ENCODE peak calls at places on chromosomes 6 and 20, in six cellular contexts. T, O, P, U, L and D are unnamed samples.

GRCh38 chr6:4344317-4344899 is 209.0 kb upstream of the ECI2 start:
- DNase-seq in T (no peak), O (no peak), P (no peak), U (no peak), L (peak; percentile 40), D (no peak)

GRCh38 chr6:104527761-104528415 is 331.8 kb downstream of the HACE1 start:
- DNase-seq in T (peak; percentile 69), O (peak; percentile 61), P (no peak), U (no peak), L (no peak), D (peak; percentile 73)

GRCh38 chr6:5126214-5126613 is 41.1 kb downstream of the PPP1R3G start:
- DNase-seq in T (no peak), O (no peak), P (peak; percentile 60), U (no peak), L (peak; percentile 47), D (peak; percentile 76)

GRCh38 chr20:29878777-29879442 is 1378.6 kb upstream of the DEFB115 start:
- DNase-seq in T (no peak), O (no peak), P (no peak), U (no peak), L (no peak), D (no peak)

GRCh38 chr6:170037541-170038250 is 253.2 kb downstream of the DLL1 start:
- DNase-seq in T (no peak), O (no peak), P (peak; percentile 1), U (no peak), L (peak; percentile 38), D (peak; percentile 57)

GRCh38 chr6:33993091-33993490 is 152.8 kb downstream of the GRM4 start:
- DNase-seq in T (peak; percentile 41), O (no peak), P (no peak), U (no peak), L (no peak), D (no peak)

GRCh38 chr6:150592377-150592995 is 7.2 kb upstream of the PLEKHG1 start:
- DNase-seq in T (no peak), O (no peak), P (no peak), U (no peak), L (no peak), D (no peak)

GRCh38 chr6:27138837-27139752 is 108.4 kb upstream of the PRSS16 start:
- DNase-seq in T (peak; percentile 92), O (peak; percentile 87), P (peak; percentile 60), U (peak; percentile 72), L (peak; percentile 61), D (peak; percentile 99)

GRCh38 chr6:39892490-39893129 is 41.7 kb downstream of the MOCS1 start:
- DNase-seq in T (peak; percentile 83), O (peak; percentile 74), P (peak; percentile 69), U (peak; percentile 44), L (peak; percentile 70), D (peak; percentile 72)

GRCh38 chr20:63941282-63942060 is 14.7 kb downstream of the UCKL1 start:
- DNase-seq in T (peak; percentile 86), O (peak; percentile 98), P (no peak), U (no peak), L (no peak), D (peak; percentile 97)

GRCh38 chr6:30107756-30108155 is 5.1 kb downstream of the TRIM31 start:
- DNase-seq in T (no peak), O (no peak), P (no peak), U (no peak), L (no peak), D (no peak)

GRCh38 chr6:12748815-12749521 is 32.4 kb downstream of the PHACTR1 start:
- DNase-seq in T (peak; percentile 84), O (peak; percentile 83), P (no peak), U (peak; percentile 49), L (no peak), D (no peak)

GRCh38 chr20:58467572-58468330 is 47.4 kb downstream of the APCDD1L start:
- DNase-seq in T (peak; percentile 49), O (no peak), P (no peak), U (no peak), L (no peak), D (no peak)

GRCh38 chr20:47360207-47360488 is 3.6 kb upstream of the ZMYND8 start:
- DNase-seq in T (no peak), O (no peak), P (peak; percentile 64), U (no peak), L (peak; percentile 92), D (no peak)

GRCh38 chr6:123965894-123966293 is 162.2 kb downstream of the NKAIN2 start:
- DNase-seq in T (no peak), O (peak; percentile 67), P (peak; percentile 23), U (peak; percentile 51), L (peak; percentile 33), D (peak; percentile 90)

GRCh38 chr6:4134841-4135664 is at the start of gene ECI2:
- DNase-seq in T (peak; percentile 85), O (no peak), P (peak; percentile 27), U (no peak), L (peak; percentile 76), D (peak; percentile 87)

GRCh38 chr6:98137391-98137790 is 697.0 kb upstream of the POU3F2 start:
- DNase-seq in T (no peak), O (peak; percentile 24), P (no peak), U (no peak), L (no peak), D (peak; percentile 88)

GRCh38 chr6:108114861-108115597 is 40.5 kb upstream of the OSTM1 start:
- DNase-seq in T (peak; percentile 79), O (peak; percentile 78), P (peak; percentile 55), U (peak; percentile 65), L (peak; percentile 63), D (peak; percentile 85)

GRCh38 chr6:112054520-112055160 is 736 bp downstream of the CCN6 start:
- DNase-seq in T (no peak), O (no peak), P (peak; percentile 31), U (no peak), L (no peak), D (no peak)

GRCh38 chr6:160679402-160679769 is 15.3 kb upstream of the LPA start:
- DNase-seq in T (peak; percentile 79), O (peak; percentile 61), P (no peak), U (peak; percentile 12), L (no peak), D (peak; percentile 39)

GRCh38 chr20:6122873-6123649 is at the start of gene FERMT1:
- DNase-seq in T (peak; percentile 82), O (peak; percentile 78), P (peak; percentile 54), U (peak; percentile 44), L (peak; percentile 60), D (peak; percentile 85)

GRCh38 chr6:142381845-142382378 is 80.1 kb downstream of the ADGRG6 start:
- DNase-seq in T (no peak), O (no peak), P (peak; percentile 13), U (no peak), L (no peak), D (no peak)

GRCh38 chr20:57617079-57617795 is 3.0 kb downstream of the ZBP1 start:
- DNase-seq in T (peak; percentile 31), O (no peak), P (no peak), U (no peak), L (no peak), D (no peak)

GRCh38 chr20:3068986-3069900 is 2.2 kb upstream of the OXT start:
- DNase-seq in T (no peak), O (peak; percentile 57), P (peak; percentile 36), U (no peak), L (no peak), D (no peak)

GRCh38 chr6:128164254-128164653 is 263.4 kb upstream of the THEMIS start:
- DNase-seq in T (no peak), O (no peak), P (no peak), U (no peak), L (no peak), D (no peak)

GRCh38 chr6:128171182-128171581 is 270.3 kb upstream of the THEMIS start:
- DNase-seq in T (no peak), O (no peak), P (no peak), U (no peak), L (no peak), D (no peak)

GRCh38 chr6:128172752-128173151 is 271.9 kb upstream of the THEMIS start:
- DNase-seq in T (no peak), O (no peak), P (no peak), U (no peak), L (no peak), D (no peak)

GRCh38 chr6:128167552-128167951 is 266.7 kb upstream of the THEMIS start:
- DNase-seq in T (no peak), O (no peak), P (no peak), U (no peak), L (no peak), D (no peak)

GRCh38 chr6:128168244-128168643 is 267.4 kb upstream of the THEMIS start:
- DNase-seq in T (no peak), O (no peak), P (no peak), U (no peak), L (no peak), D (peak; percentile 8)
- H2BK5ac ChIP-seq in T (no peak overlapping the region), O (no peak overlapping the region), P (no peak overlapping the region), U (no peak overlapping the region), L (no peak overlapping the region), D (no peak overlapping the region)

GRCh38 chr20:34145280-34145819 is 33.3 kb upstream of the EIF2S2 start:
- DNase-seq in T (no peak), O (no peak), P (no peak), U (no peak), L (no peak), D (no peak)

GRCh38 chr20:34143951-34144350 is 31.9 kb upstream of the EIF2S2 start:
- DNase-seq in T (no peak), O (no peak), P (peak; percentile 10), U (no peak), L (peak; percentile 71), D (no peak)

GRCh38 chr20:34142121-34142520 is 30.1 kb upstream of the EIF2S2 start:
- DNase-seq in T (no peak), O (no peak), P (no peak), U (no peak), L (no peak), D (no peak)

DNA sequence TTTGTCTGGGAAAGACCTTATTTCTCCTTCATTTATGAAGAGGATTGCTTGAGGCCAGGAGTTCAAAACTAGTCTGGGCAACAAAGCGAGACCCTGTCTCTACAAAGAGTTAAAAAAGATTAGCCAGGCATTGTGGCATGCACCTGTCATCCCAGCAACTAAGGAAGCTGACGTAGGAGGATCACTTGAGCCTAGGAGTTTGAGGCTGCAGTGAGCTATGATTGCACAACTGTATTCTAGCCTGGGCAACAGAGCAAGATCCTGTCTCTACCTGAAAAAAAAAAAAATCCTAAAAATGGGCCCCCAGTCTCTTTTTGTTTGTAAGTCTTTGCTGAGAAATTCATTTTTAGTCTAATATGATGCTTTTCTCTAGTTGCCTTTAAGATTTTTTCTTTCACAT is 29.2 kb upstream of the EIF2S2 start:
- DNase-seq in T (no peak), O (no peak), P (no peak), U (no peak), L (no peak), D (no peak)
- H2BK15ac ChIP-seq in T (no peak overlapping the region), O (no peak overlapping the region), P (no peak overlapping the region), U (no peak overlapping the region), L (no peak overlapping the region), D (no peak overlapping the region)

GRCh38 chr6:109344226-109344625 is 38.0 kb downstream of the CD164 start:
- DNase-seq in T (no peak), O (no peak), P (no peak), U (no peak), L (no peak), D (peak; percentile 63)
- H2BK5ac ChIP-seq in T (no peak overlapping the region), O (no peak overlapping the region), P (no peak overlapping the region), U (peak overlapping the region; percentile 84), L (no peak overlapping the region), D (no peak overlapping the region)

DNA sequence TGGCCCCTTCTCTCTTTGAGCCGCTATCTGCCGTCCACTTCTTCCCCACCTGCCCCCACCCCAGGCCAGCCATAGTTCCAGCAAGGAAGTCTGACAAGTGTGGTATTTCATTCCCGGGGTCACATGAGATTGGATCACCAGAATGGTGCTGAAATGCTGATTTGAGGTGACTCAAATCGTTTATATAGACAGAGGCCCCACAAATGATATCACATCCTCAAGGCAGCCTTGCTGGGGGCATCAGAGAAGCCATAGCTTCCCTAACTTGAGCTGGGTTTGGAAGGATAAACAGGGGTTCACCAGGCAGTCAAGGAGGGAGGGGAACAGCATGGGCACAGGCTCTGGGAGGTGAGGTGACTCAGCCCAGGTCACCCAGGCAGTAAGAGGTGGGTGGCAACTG is 9.9 kb downstream of the SDCBP2 start:
- DNase-seq in T (no peak), O (no peak), P (peak; percentile 59), U (no peak), L (no peak), D (no peak)
- H2BK15ac ChIP-seq in T (no peak overlapping the region), O (no peak overlapping the region), P (peak overlapping the region; percentile 3), U (no peak overlapping the region), L (no peak overlapping the region), D (no peak overlapping the region)